ENCODE peak calls at places on chromosomes 2 and 18, in eight cellular contexts. N, O, M, A, Z, L, I and Q are unnamed samples.

GRCh38 chr2:124763611-124764010 is 738.5 kb downstream of the CNTNAP5 start:
- DNase-seq in N (no peak), O (no peak), M (no peak), A (no peak), Z (no peak), L (no peak), I (no peak), Q (no peak)

GRCh38 chr2:25698752-25699151 is 25.4 kb upstream of the DTNB start:
- DNase-seq in N (no peak), O (no peak), M (no peak), A (no peak), Z (no peak), L (no peak), I (no peak), Q (no peak)

GRCh38 chr2:50748652-50749174 is 283.2 kb downstream of the NRXN1 start:
- DNase-seq in N (no peak), O (no peak), M (no peak), A (no peak), Z (no peak), L (no peak), I (no peak), Q (no peak)

GRCh38 chr2:102668171-102668570 is 48.8 kb downstream of the SLC9A2 start:
- DNase-seq in N (no peak), O (no peak), M (no peak), A (peak; percentile 55), Z (no peak), L (no peak), I (no peak), Q (no peak)

GRCh38 chr18:48036191-48036590 is 105.7 kb upstream of the SMAD2 start:
- DNase-seq in N (no peak), O (no peak), M (peak; percentile 27), A (no peak), Z (peak; percentile 68), L (no peak), I (no peak), Q (no peak)

GRCh38 chr2:157498501-157498900 is 54.6 kb upstream of the CYTIP start:
- DNase-seq in N (no peak), O (no peak), M (no peak), A (no peak), Z (no peak), L (no peak), I (no peak), Q (no peak)

GRCh38 chr2:26558271-26559043 is 80.5 kb upstream of the OTOF start:
- DNase-seq in N (no peak), O (no peak), M (peak; percentile 33), A (no peak), Z (no peak), L (peak; percentile 47), I (no peak), Q (no peak)

GRCh38 chr2:144389930-144390311 is 130.0 kb downstream of the ZEB2 start:
- DNase-seq in N (no peak), O (no peak), M (no peak), A (no peak), Z (no peak), L (no peak), I (no peak), Q (no peak)

GRCh38 chr2:64399521-64399920 is 54.4 kb upstream of the LGALSL start:
- DNase-seq in N (no peak), O (no peak), M (no peak), A (no peak), Z (no peak), L (no peak), I (no peak), Q (no peak)

GRCh38 chr2:55155764-55156221 is 76.3 kb downstream of the CLHC1 start:
- DNase-seq in N (no peak), O (no peak), M (no peak), A (no peak), Z (no peak), L (no peak), I (no peak), Q (no peak)

GRCh38 chr2:168767258-168767657 is 35.2 kb upstream of the NOSTRIN start:
- DNase-seq in N (no peak), O (no peak), M (no peak), A (no peak), Z (no peak), L (no peak), I (no peak), Q (no peak)

GRCh38 chr2:196434217-196434616 is 205.3 kb upstream of the CCDC150 start:
- DNase-seq in N (no peak), O (no peak), M (no peak), A (no peak), Z (no peak), L (no peak), I (no peak), Q (no peak)

GRCh38 chr2:231685349-231686191 is 22.8 kb upstream of the PTMA start:
- DNase-seq in N (no peak), O (no peak), M (no peak), A (no peak), Z (no peak), L (no peak), I (no peak), Q (no peak)

GRCh38 chr2:232351686-232352510 is 26.7 kb upstream of the ALPP start:
- DNase-seq in N (no peak), O (no peak), M (no peak), A (no peak), Z (no peak), L (peak; percentile 72), I (no peak), Q (no peak)

GRCh38 chr18:68848242-68848641 is 50.4 kb downstream of the CCDC102B start:
- DNase-seq in N (no peak), O (no peak), M (no peak), A (no peak), Z (no peak), L (no peak), I (no peak), Q (no peak)

GRCh38 chr2:31919499-31919898 is 91.3 kb downstream of the MEMO1 start:
- DNase-seq in N (no peak), O (no peak), M (no peak), A (no peak), Z (no peak), L (no peak), I (no peak), Q (no peak)

GRCh38 chr2:37449686-37450392 is 105.4 kb downstream of the QPCT start:
- DNase-seq in N (no peak), O (peak; percentile 58), M (no peak), A (peak; percentile 17), Z (no peak), L (no peak), I (no peak), Q (no peak)

GRCh38 chr2:232689152-232689910 is 7.8 kb upstream of the GIGYF2 start:
- DNase-seq in N (no peak), O (no peak), M (peak; percentile 49), A (peak; percentile 20), Z (peak; percentile 28), L (no peak), I (no peak), Q (peak; percentile 62)

GRCh38 chr18:21979171-21979560 is 190.2 kb upstream of the GATA6 start:
- DNase-seq in N (no peak), O (no peak), M (no peak), A (no peak), Z (no peak), L (no peak), I (no peak), Q (no peak)

GRCh38 chr2:105697781-105698449 is 46.8 kb upstream of the NCK2 start:
- DNase-seq in N (no peak), O (no peak), M (no peak), A (peak; percentile 15), Z (peak; percentile 62), L (no peak), I (no peak), Q (peak; percentile 92)

GRCh38 chr2:12277305-12278034 is 439.3 kb upstream of the TRIB2 start:
- DNase-seq in N (no peak), O (no peak), M (no peak), A (no peak), Z (no peak), L (no peak), I (no peak), Q (no peak)
- TF ChIP-seq POLR2A in N (no peak), O (no peak), M (no peak), A (no peak), Z (no peak), L (no peak), I (no peak), Q (no peak)

GRCh38 chr2:74835831-74836674 is 2.1 kb downstream of the HK2 start:
- DNase-seq in N (no peak), O (no peak), M (no peak), A (no peak), Z (no peak), L (no peak), I (peak; percentile 84), Q (peak; percentile 32)
- H3K4me3 ChIP-seq in N (peak overlapping the region; percentile 51), O (peak overlapping the region; percentile 50), M (peak overlapping the region; percentile 58), A (peak overlapping the region; percentile 46), Z (peak overlapping the region; percentile 38), L (peak overlapping the region; percentile 63), I (no peak overlapping the region), Q (peak overlapping the region; percentile 95)

DNA sequence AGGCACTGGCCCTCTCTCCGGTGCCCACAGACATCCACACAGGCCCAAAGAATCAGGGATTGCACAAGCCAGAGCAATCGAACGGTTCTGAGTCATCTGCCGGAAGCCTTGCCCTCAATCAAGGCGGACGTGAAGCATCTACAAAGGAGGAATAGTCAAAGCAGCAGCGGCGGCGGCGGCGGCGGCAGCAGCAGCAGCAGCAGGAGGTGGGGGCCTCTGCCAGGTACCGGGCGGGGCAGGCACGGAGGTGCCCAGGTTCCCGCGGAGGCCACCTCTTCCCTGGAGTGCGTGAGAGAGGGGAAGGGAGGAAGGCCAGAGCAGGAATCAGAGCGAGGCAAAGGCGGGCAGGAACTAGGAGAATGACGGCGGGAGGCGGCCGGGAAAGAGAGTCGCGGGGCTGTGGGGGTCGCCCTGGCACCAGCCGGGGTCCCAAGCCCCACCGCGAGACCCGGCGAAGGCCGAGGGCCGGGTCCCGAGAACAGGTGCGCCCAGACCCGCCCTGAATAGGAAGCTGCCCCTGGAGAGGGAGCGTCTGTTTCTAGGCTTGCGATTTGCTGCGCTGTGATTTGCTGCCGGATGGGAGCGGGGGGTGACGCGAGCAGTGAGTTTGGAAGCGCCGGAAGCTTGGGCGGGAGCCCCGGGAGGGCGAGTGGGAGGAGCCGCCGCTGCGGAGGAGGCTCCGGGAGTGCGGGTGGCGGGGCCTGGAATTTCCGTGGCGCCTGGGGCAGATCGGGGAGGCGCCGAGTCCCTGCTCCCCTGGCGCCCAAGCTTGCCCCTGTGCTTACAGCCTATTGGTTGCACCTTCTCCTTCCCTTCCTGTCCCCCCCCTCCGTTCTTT is at the start of gene SERPINB8:
- DNase-seq in N (peak; percentile 27), O (peak; percentile 94), M (peak; percentile 95), A (peak; percentile 94), Z (peak; percentile 96), L (peak; percentile 96), I (peak; percentile 55), Q (peak; percentile 96)
- TF ChIP-seq POLR2A in N (peak; percentile 91), O (peak; percentile 84), M (peak; percentile 99), A (peak; percentile 96), Z (peak; percentile 94), L (peak; percentile 37), I (peak; percentile 29), Q (peak; percentile 25)

DNA sequence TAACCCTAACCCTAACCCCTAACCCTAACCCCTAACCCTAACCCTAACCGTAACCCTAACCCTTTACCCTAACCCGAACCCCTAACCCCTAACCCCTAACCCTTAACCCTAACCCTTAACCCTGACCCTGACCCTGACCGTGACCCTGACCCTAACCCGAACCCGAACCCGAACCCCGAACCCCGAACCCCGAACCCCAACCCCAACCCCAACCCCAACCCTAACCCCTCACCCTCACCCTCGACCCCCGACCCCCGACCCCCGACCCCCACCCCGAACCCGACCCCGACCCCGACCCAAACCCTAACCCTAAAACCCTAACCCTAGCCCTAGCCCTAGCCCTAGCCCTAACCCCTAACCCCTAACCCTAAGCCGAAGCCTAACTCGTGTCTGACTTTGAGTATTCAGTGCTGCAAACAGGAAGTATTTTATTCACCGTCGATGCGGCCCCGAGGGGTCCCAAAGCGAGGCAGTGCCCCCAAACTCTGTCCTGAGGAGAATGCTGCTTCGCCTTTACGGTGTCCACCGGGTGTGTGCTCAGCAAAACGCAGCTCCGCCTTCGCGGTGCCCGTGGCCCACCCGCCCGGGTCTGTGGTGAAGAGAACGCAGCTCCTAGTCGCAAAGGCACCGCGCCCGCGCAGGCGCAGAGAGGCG is 36.0 kb downstream of the FAM110C start:
- DNase-seq in N (no peak), O (no peak), M (no peak), A (no peak), Z (peak; percentile 28), L (peak; percentile 87), I (no peak), Q (peak; percentile 67)
- H3K4me3 ChIP-seq in N (no peak overlapping the region), O (no peak overlapping the region), M (no peak overlapping the region), A (no peak overlapping the region), Z (no peak overlapping the region), L (no peak overlapping the region), I (no peak overlapping the region), Q (no peak overlapping the region)